ENCODE peak calls at places on chromosomes 16 and 17, in five cellular contexts. X, Z, E, M and K are unnamed samples.

GRCh38 chr17:74842146-74842598 is 17.5 kb downstream of the GRIN2C start:
- DNase-seq in M (no peak), X (no peak), E (no peak), Z (peak; percentile 7), K (no peak)

GRCh38 chr17:39244016-39244599 is 18.4 kb upstream of the STAC2 start:
- DNase-seq in Z (no peak), E (no peak), M (no peak), X (peak; percentile 78), K (no peak)

GRCh38 chr17:81868674-81869220 is 2.4 kb downstream of the ARHGDIA start:
- DNase-seq in Z (peak; percentile 92), X (peak; percentile 83), M (peak; percentile 84), E (no peak), K (no peak)

GRCh38 chr17:67629963-67630320 is 87.8 kb upstream of the NOL11 start:
- DNase-seq in Z (peak; percentile 75), M (peak; percentile 23), E (no peak), X (no peak), K (no peak)

GRCh38 chr16:20253825-20254224 is 73.5 kb downstream of the GP2 start:
- DNase-seq in X (no peak), Z (no peak), E (no peak), M (no peak), K (no peak)

GRCh38 chr17:41687828-41688640 is 651 bp upstream of the EIF1 start:
- DNase-seq in M (no peak), X (peak; percentile 87), Z (peak; percentile 44), E (peak; percentile 78), K (no peak)

GRCh38 chr17:34409352-34409751 is 46.3 kb upstream of the CCL1 start:
- DNase-seq in Z (no peak), X (no peak), M (no peak), E (no peak), K (no peak)

GRCh38 chr17:81329279-81329926 is 34.3 kb upstream of the SLC38A10 start:
- DNase-seq in M (peak; percentile 91), E (peak; percentile 95), Z (peak; percentile 86), X (no peak), K (peak; percentile 94)

GRCh38 chr16:66590322-66590721 is 11.1 kb downstream of the CMTM2 start:
- DNase-seq in Z (no peak), M (no peak), E (no peak), X (no peak), K (no peak)

GRCh38 chr17:6506679-6507231 is 49.6 kb downstream of the PITPNM3 start:
- DNase-seq in Z (peak; percentile 66), X (no peak), M (peak; percentile 44), E (peak; percentile 64), K (peak; percentile 69)

GRCh38 chr16:55930036-55930435 is 54.9 kb upstream of the CES5A start:
- DNase-seq in M (no peak), X (no peak), E (no peak), Z (no peak), K (no peak)

GRCh38 chr17:29251969-29252866 is 5.6 kb downstream of the CRYBA1 start:
- DNase-seq in E (no peak), X (no peak), Z (peak; percentile 67), M (no peak), K (no peak)

GRCh38 chr16:66250686-66251405 is 115.6 kb upstream of the CDH5 start:
- DNase-seq in E (peak; percentile 48), M (no peak), X (no peak), Z (peak; percentile 96), K (no peak)

GRCh38 chr17:8791910-8792270 is 7.3 kb downstream of the MFSD6L start:
- DNase-seq in E (no peak), X (no peak), M (peak; percentile 19), Z (peak; percentile 41), K (no peak)

GRCh38 chr16:90020260-90020837 is 1.1 kb upstream of the DBNDD1 start:
- DNase-seq in E (no peak), X (no peak), M (no peak), Z (no peak), K (no peak)

GRCh38 chr16:88561485-88562369 is 8.5 kb upstream of the ZC3H18 start:
- DNase-seq in X (no peak), M (peak; percentile 36), E (peak; percentile 37), Z (peak; percentile 65), K (no peak)

GRCh38 chr16:89290472-89290871 is 73.0 kb downstream of the ZNF778 start:
- DNase-seq in Z (no peak), X (no peak), M (no peak), E (no peak), K (no peak)

GRCh38 chr16:72895951-72896350 is 152.0 kb downstream of the ZFHX3 start:
- DNase-seq in X (no peak), E (no peak), Z (peak; percentile 26), M (no peak), K (no peak)

GRCh38 chr16:82751020-82751419 is 124.3 kb downstream of the CDH13 start:
- DNase-seq in Z (no peak), X (no peak), E (no peak), M (no peak), K (no peak)

GRCh38 chr17:27569257-27569722 is 61.7 kb upstream of the LGALS9 start:
- DNase-seq in E (no peak), X (peak; percentile 82), M (no peak), Z (peak; percentile 39), K (no peak)

GRCh38 chr17:36188891-36189306 is 7.7 kb downstream of the CCL3L1 start:
- DNase-seq in E (no peak), M (no peak), Z (peak; percentile 25), X (peak; percentile 85), K (no peak)

GRCh38 chr16:72240949-72241348 is 69.0 kb upstream of the PMFBP1 start:
- DNase-seq in M (no peak), Z (no peak), E (no peak), X (no peak), K (no peak)

GRCh38 chr16:90018297-90019200 is 707 bp downstream of the DBNDD1 start:
- DNase-seq in M (no peak), X (no peak), E (no peak), Z (no peak), K (no peak)

GRCh38 chr16:66658143-66658859 is 38.2 kb downstream of the CMTM4 start:
- DNase-seq in Z (no peak), E (no peak), M (no peak), X (no peak), K (no peak)

GRCh38 chr17:13601776-13602551 is at the start of gene HS3ST3A1:
- DNase-seq in E (peak; percentile 30), Z (peak; percentile 90), M (no peak), X (peak; percentile 78), K (no peak)

GRCh38 chr17:75097865-75098264 is 10.1 kb downstream of the SLC16A5 start:
- DNase-seq in M (no peak), Z (no peak), E (no peak), X (no peak), K (no peak)

GRCh38 chr16:66512589-66513404 is 37.1 kb downstream of the TK2 start:
- DNase-seq in Z (peak; percentile 74), X (no peak), M (no peak), E (no peak), K (no peak)

GRCh38 chr17:64296246-64296645 is 33.2 kb upstream of the TEX2 start:
- DNase-seq in Z (no peak), E (no peak), X (no peak), M (no peak), K (no peak)

GRCh38 chr16:22216191-22216831 is 10.2 kb downstream of the EEF2K start:
- DNase-seq in Z (peak; percentile 62), X (no peak), E (no peak), M (no peak), K (no peak)

DNA sequence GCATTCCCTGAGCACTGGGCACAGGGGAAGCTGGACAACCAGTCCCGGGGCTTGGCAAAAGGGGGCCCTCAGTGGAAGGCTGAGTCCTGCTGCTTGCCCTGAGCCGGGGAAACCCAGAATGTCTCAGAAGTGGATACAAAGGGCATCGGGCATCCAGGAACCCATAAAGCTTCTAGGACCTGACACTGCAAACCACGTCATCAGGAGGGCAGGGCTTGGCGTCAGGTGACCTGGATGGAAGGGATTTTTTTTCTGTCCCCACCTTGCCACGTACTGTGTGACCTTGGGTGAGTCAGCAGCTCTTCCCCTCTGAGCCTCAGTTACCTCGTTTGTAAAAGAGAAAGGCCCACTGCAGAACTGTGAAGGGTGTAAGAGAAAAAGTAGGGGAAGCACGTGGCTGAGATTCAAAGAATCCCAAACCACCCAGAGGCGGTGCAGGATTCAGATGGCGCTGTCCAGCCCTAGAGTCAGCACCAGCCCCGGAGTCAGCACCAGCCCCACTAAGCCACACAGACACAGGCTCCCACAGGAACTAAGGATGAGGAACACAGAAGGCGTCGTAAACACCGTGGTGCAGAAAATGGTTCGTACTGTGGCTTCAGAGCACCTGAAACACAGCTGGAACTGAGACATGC is 53.7 kb downstream of the C16orf95 start:
- DNase-seq in M (peak; percentile 79), X (no peak), Z (no peak), E (peak; percentile 50), K (no peak)
- H3K27me3 ChIP-seq in M (no peaks in the 10 kb centered on the region), X (no peaks in the 10 kb centered on the region), Z (no peaks in the 10 kb centered on the region), E (no peaks in the 10 kb centered on the region), K (peaks cover 7% of the 10 kb centered on the region)

GRCh38 chr17:45425125-45425983 is 7.3 kb downstream of the ARHGAP27 start:
- DNase-seq in M (peak; percentile 98), Z (peak; percentile 73), E (peak; percentile 94), X (peak; percentile 85), K (peak; percentile 87)
- H3K4me3 ChIP-seq in M (peak overlapping the region; percentile 64), Z (peak overlapping the region; percentile 18), E (peak overlapping the region; percentile 53), X (no peak overlapping the region), K (peak overlapping the region; percentile 37)

DNA sequence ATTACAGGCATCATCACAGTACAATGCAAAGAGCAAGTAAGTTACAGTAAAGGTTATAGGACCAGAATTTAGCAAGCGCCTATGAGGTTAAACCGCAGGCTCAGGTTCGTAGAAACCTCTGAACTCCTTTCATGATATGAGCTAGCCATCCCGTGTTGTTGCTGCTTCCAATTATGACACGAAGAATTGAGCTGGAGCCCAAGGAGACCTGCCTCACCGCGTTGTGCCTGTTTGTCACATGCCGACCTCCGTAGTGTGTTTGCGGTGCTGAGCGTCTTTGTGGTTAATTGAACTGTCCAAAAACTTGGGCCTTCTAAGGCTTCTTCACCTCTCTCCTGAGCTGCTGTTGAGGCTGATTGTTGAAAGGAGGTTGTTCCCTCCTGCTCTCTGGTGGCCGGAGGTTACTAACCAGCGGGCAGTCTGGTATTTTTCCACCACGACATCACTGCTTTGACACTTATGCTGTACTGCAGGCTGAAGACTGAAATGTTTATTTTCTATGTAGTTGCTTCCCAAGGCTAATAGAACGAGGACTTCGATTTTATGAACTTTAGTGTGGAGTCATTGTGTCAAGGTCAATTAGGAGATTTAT is 67.5 kb downstream of the SEC14L1 start:
- DNase-seq in E (no peak), M (no peak), Z (peak; percentile 50), X (no peak), K (no peak)
- H3K4me1 ChIP-seq in E (no peaks in the 10 kb centered on the region), M (no peaks in the 10 kb centered on the region), Z (peaks cover 26% of the 10 kb centered on the region), X (peaks cover 88% of the 10 kb centered on the region), K (no peaks in the 10 kb centered on the region)

GRCh38 chr17:61458000-61458399 is 5.8 kb downstream of the TBX4 start:
- DNase-seq in M (no peak), Z (no peak), X (no peak), E (no peak), K (no peak)

GRCh38 chr17:61459968-61460718 is 7.9 kb downstream of the TBX4 start:
- DNase-seq in M (no peak), X (no peak), Z (no peak), E (peak; percentile 13), K (no peak)

GRCh38 chr17:61458491-61459433 is 6.5 kb downstream of the TBX4 start:
- DNase-seq in M (no peak), X (no peak), E (peak; percentile 6), Z (no peak), K (no peak)

GRCh38 chr17:61460796-61461585 is 8.8 kb downstream of the TBX4 start:
- DNase-seq in M (no peak), X (no peak), E (no peak), Z (no peak), K (no peak)

GRCh38 chr17:61459434-61459809 is 7.2 kb downstream of the TBX4 start:
- DNase-seq in Z (no peak), X (no peak), M (no peak), E (no peak), K (no peak)
- H3K27me3 ChIP-seq in Z (peaks cover 92% of the 10 kb centered on the region), X (peaks cover 54% of the 10 kb centered on the region), M (no peaks in the 10 kb centered on the region), E (peaks cover 57% of the 10 kb centered on the region), K (peaks cover 58% of the 10 kb centered on the region)

GRCh38 chr17:21377821-21378396 is 1.8 kb downstream of the KCNJ12 start:
- DNase-seq in Z (no peak), E (no peak), M (no peak), X (no peak), K (no peak)
- H3K4me3 ChIP-seq in Z (peak overlapping the region; percentile 69), E (peak overlapping the region; percentile 9), M (no peak overlapping the region), X (peak overlapping the region; percentile 35), K (no peak overlapping the region)